ENCODE peak calls at places on chromosomes 4 and X, in seven cellular contexts. H, R, E, D, P, X and F are unnamed samples.

GRCh38 chrX:149830192-149830873 is 48.6 kb downstream of the MAGEA9 start:
- DNase-seq in R (no peak), H (peak), E (peak), X (peak), D (no peak), P (no peak), F (peak)

GRCh38 chr4:3786196-3786869 is 20.1 kb downstream of the ADRA2C start:
- DNase-seq in P (peak), E (no peak), D (no peak), X (no peak), H (no peak), R (peak), F (no peak)

GRCh38 chr4:25313194-25313895 is 771 bp downstream of the ZCCHC4 start:
- DNase-seq in E (no peak), R (no peak), D (no peak), P (no peak), H (no peak), X (no peak), F (no peak)

GRCh38 chr4:185464184-185464583 is 7.3 kb downstream of the CCDC110 start:
- DNase-seq in H (no peak), X (no peak), R (no peak), D (no peak), P (no peak), E (no peak), F (no peak)

GRCh38 chr4:175823015-175823741 is 11.1 kb upstream of the GPM6A start:
- DNase-seq in D (no peak), R (no peak), P (no peak), H (no peak), E (no peak), X (no peak), F (no peak)

GRCh38 chr4:64598068-64598467 is 188.8 kb upstream of the TECRL start:
- DNase-seq in P (no peak), D (no peak), H (no peak), E (no peak), X (no peak), R (no peak), F (no peak)

GRCh38 chr4:35952751-35953150 is 291.6 kb downstream of the ARAP2 start:
- DNase-seq in E (no peak), P (no peak), D (no peak), X (no peak), H (no peak), R (no peak), F (no peak)

GRCh38 chrX:108199041-108199440 is 107.5 kb downstream of the ATG4A start:
- DNase-seq in H (no peak), E (no peak), R (no peak), X (no peak), P (no peak), D (no peak), F (peak)

GRCh38 chr4:178205826-178206225 is 763.6 kb upstream of the AGA start:
- DNase-seq in X (no peak), R (no peak), D (no peak), H (no peak), E (no peak), P (no peak), F (no peak)

GRCh38 chrX:39731390-39731680 is 366.4 kb downstream of the BCOR start:
- DNase-seq in R (no peak), H (no peak), P (no peak), D (no peak), E (no peak), X (no peak), F (no peak)

GRCh38 chr4:1809754-1810502 is 16.8 kb downstream of the FGFR3 start:
- DNase-seq in D (no peak), X (peak), R (peak), P (peak), E (no peak), H (peak), F (peak)

GRCh38 chr4:87026795-87027495 is 92.1 kb downstream of the AFF1 start:
- DNase-seq in E (no peak), X (no peak), D (no peak), P (no peak), R (no peak), H (no peak), F (no peak)

GRCh38 chr4:74516321-74516720 is 71.4 kb downstream of the AREG start:
- DNase-seq in H (no peak), R (no peak), D (no peak), X (no peak), P (no peak), E (no peak), F (peak)

GRCh38 chr4:25310066-25310824 is 2.3 kb upstream of the ZCCHC4 start:
- DNase-seq in E (no peak), X (no peak), R (no peak), H (no peak), P (no peak), D (no peak), F (no peak)

GRCh38 chr4:98626350-98626749 is 32.1 kb downstream of the TSPAN5 start:
- DNase-seq in X (no peak), D (no peak), E (peak), R (peak), P (no peak), H (no peak), F (peak)

GRCh38 chrX:39676434-39676833 is 421.3 kb downstream of the BCOR start:
- DNase-seq in D (no peak), E (no peak), X (no peak), P (no peak), R (no peak), H (no peak), F (no peak)

GRCh38 chr4:182513534-182514291 is 270.5 kb downstream of the TENM3 start:
- DNase-seq in H (no peak), D (no peak), E (no peak), X (no peak), P (no peak), R (no peak), F (no peak)